ENCODE peak calls at places on chromosomes 6 and 20, in five cellular contexts. One of them, this sample, is unnamed.

GRCh38 chr6:24478903-24479302 is 10.5 kb downstream of the GPLD1 start:
- DNase-seq in dorsolateral prefrontal cortex: no peak
- DNase-seq in B cell: no peak
- DNase-seq in Peyer's patch: no peak
- DNase-seq in progenitor cell of endocrine pancreas: no peak
- DNase-seq in this sample: no peak

GRCh38 chr6:105326838-105327745 is 75.8 kb downstream of the PREP start:
- DNase-seq in progenitor cell of endocrine pancreas: no peak
- DNase-seq in dorsolateral prefrontal cortex: no peak
- DNase-seq in Peyer's patch: no peak
- DNase-seq in B cell: no peak
- DNase-seq in this sample: peak

GRCh38 chr6:16544006-16544405 is 217.3 kb downstream of the ATXN1 start:
- DNase-seq in progenitor cell of endocrine pancreas: no peak
- DNase-seq in dorsolateral prefrontal cortex: no peak
- DNase-seq in Peyer's patch: no peak
- DNase-seq in B cell: no peak
- DNase-seq in this sample: no peak

GRCh38 chr6:147000545-147001488 is 203.4 kb upstream of the STXBP5 start:
- DNase-seq in progenitor cell of endocrine pancreas: no peak
- DNase-seq in dorsolateral prefrontal cortex: no peak
- DNase-seq in Peyer's patch: no peak
- DNase-seq in B cell: no peak
- DNase-seq in this sample: peak

GRCh38 chr6:148367418-148368024 is 24.9 kb downstream of the SASH1 start:
- DNase-seq in dorsolateral prefrontal cortex: no peak
- DNase-seq in progenitor cell of endocrine pancreas: no peak
- DNase-seq in B cell: no peak
- DNase-seq in Peyer's patch: no peak
- DNase-seq in this sample: peak

GRCh38 chr6:161417712-161418457 is 144.0 kb upstream of the AGPAT4 start:
- DNase-seq in Peyer's patch: no peak
- DNase-seq in dorsolateral prefrontal cortex: no peak
- DNase-seq in B cell: no peak
- DNase-seq in progenitor cell of endocrine pancreas: no peak
- DNase-seq in this sample: peak

GRCh38 chr20:25083773-25084615 is 2.1 kb upstream of the VSX1 start:
- DNase-seq in Peyer's patch: no peak
- DNase-seq in progenitor cell of endocrine pancreas: peak
- DNase-seq in B cell: no peak
- DNase-seq in dorsolateral prefrontal cortex: no peak
- DNase-seq in this sample: no peak

GRCh38 chr6:37019065-37019450 is 13.6 kb downstream of the FGD2 start:
- DNase-seq in B cell: no peak
- DNase-seq in dorsolateral prefrontal cortex: no peak
- DNase-seq in Peyer's patch: no peak
- DNase-seq in progenitor cell of endocrine pancreas: no peak
- DNase-seq in this sample: peak

GRCh38 chr6:157096522-157096921 is 226.8 kb downstream of the TMEM242 start:
- DNase-seq in B cell: no peak
- DNase-seq in progenitor cell of endocrine pancreas: no peak
- DNase-seq in dorsolateral prefrontal cortex: no peak
- DNase-seq in Peyer's patch: no peak
- DNase-seq in this sample: no peak

GRCh38 chr6:51554029-51554428 is 533.4 kb downstream of the PKHD1 start:
- DNase-seq in Peyer's patch: no peak
- DNase-seq in progenitor cell of endocrine pancreas: no peak
- DNase-seq in dorsolateral prefrontal cortex: no peak
- DNase-seq in B cell: no peak
- DNase-seq in this sample: no peak

GRCh38 chr6:43070028-43070632 is 6.0 kb upstream of the PTK7 start:
- DNase-seq in progenitor cell of endocrine pancreas: no peak
- DNase-seq in dorsolateral prefrontal cortex: no peak
- DNase-seq in Peyer's patch: no peak
- DNase-seq in B cell: peak
- DNase-seq in this sample: peak

GRCh38 chr6:132344811-132345210 is 56.5 kb downstream of the MOXD1 start:
- DNase-seq in B cell: no peak
- DNase-seq in Peyer's patch: no peak
- DNase-seq in progenitor cell of endocrine pancreas: no peak
- DNase-seq in dorsolateral prefrontal cortex: no peak
- DNase-seq in this sample: no peak

GRCh38 chr6:90233994-90234393 is 62.6 kb downstream of the BACH2 start:
- DNase-seq in B cell: no peak
- DNase-seq in Peyer's patch: no peak
- DNase-seq in dorsolateral prefrontal cortex: no peak
- DNase-seq in progenitor cell of endocrine pancreas: no peak
- DNase-seq in this sample: no peak

GRCh38 chr20:38671186-38671585 is 53.1 kb upstream of the SLC32A1 start:
- DNase-seq in progenitor cell of endocrine pancreas: no peak
- DNase-seq in B cell: no peak
- DNase-seq in dorsolateral prefrontal cortex: no peak
- DNase-seq in Peyer's patch: no peak
- DNase-seq in this sample: no peak

GRCh38 chr6:169755162-169755561 is 3.7 kb downstream of the ERMARD start:
- DNase-seq in dorsolateral prefrontal cortex: no peak
- DNase-seq in Peyer's patch: no peak
- DNase-seq in progenitor cell of endocrine pancreas: no peak
- DNase-seq in B cell: no peak
- DNase-seq in this sample: no peak

GRCh38 chr20:36526521-36527011 is 14.8 kb upstream of the MYL9 start:
- DNase-seq in progenitor cell of endocrine pancreas: no peak
- DNase-seq in Peyer's patch: no peak
- DNase-seq in dorsolateral prefrontal cortex: peak
- DNase-seq in B cell: no peak
- DNase-seq in this sample: no peak

GRCh38 chr6:21230536-21230935 is 363.0 kb upstream of the SOX4 start:
- DNase-seq in progenitor cell of endocrine pancreas: no peak
- DNase-seq in B cell: no peak
- DNase-seq in Peyer's patch: no peak
- DNase-seq in dorsolateral prefrontal cortex: no peak
- DNase-seq in this sample: peak

GRCh38 chr20:33685328-33686007 is 717 bp downstream of the E2F1 start:
- DNase-seq in Peyer's patch: peak
- DNase-seq in B cell: peak
- DNase-seq in dorsolateral prefrontal cortex: no peak
- DNase-seq in progenitor cell of endocrine pancreas: peak
- DNase-seq in this sample: peak

GRCh38 chr20:64246616-64247311 is 8.8 kb upstream of the PCMTD2 start:
- DNase-seq in progenitor cell of endocrine pancreas: no peak
- DNase-seq in B cell: no peak
- DNase-seq in Peyer's patch: no peak
- DNase-seq in dorsolateral prefrontal cortex: no peak
- DNase-seq in this sample: no peak

GRCh38 chr6:126027601-126028000 is 41.3 kb downstream of the TRMT11 start:
- DNase-seq in dorsolateral prefrontal cortex: no peak
- DNase-seq in Peyer's patch: no peak
- DNase-seq in B cell: no peak
- DNase-seq in progenitor cell of endocrine pancreas: no peak
- DNase-seq in this sample: no peak

GRCh38 chr20:62804632-62805364 is at the start of gene OGFR:
- DNase-seq in dorsolateral prefrontal cortex: no peak
- DNase-seq in Peyer's patch: peak
- DNase-seq in progenitor cell of endocrine pancreas: no peak
- DNase-seq in B cell: peak
- DNase-seq in this sample: peak

GRCh38 chr6:9204171-9204570 is 768.8 kb upstream of the SLC35B3 start:
- DNase-seq in B cell: no peak
- DNase-seq in dorsolateral prefrontal cortex: no peak
- DNase-seq in progenitor cell of endocrine pancreas: no peak
- DNase-seq in Peyer's patch: no peak
- DNase-seq in this sample: peak

GRCh38 chr6:170294813-170295518 is 4.1 kb upstream of the DLL1 start:
- DNase-seq in dorsolateral prefrontal cortex: no peak
- DNase-seq in progenitor cell of endocrine pancreas: no peak
- DNase-seq in Peyer's patch: no peak
- DNase-seq in B cell: peak
- DNase-seq in this sample: no peak

GRCh38 chr20:1941226-1941625 is 46.0 kb downstream of the SIRPA start:
- DNase-seq in B cell: no peak
- DNase-seq in progenitor cell of endocrine pancreas: no peak
- DNase-seq in dorsolateral prefrontal cortex: peak
- DNase-seq in Peyer's patch: no peak
- DNase-seq in this sample: peak

GRCh38 chr6:112571486-112571885 is 224.4 kb downstream of the RFPL4B start:
- DNase-seq in B cell: no peak
- DNase-seq in dorsolateral prefrontal cortex: no peak
- DNase-seq in progenitor cell of endocrine pancreas: no peak
- DNase-seq in Peyer's patch: no peak
- DNase-seq in this sample: no peak

GRCh38 chr20:41168281-41169183 is 31.2 kb downstream of the PLCG1 start:
- DNase-seq in dorsolateral prefrontal cortex: no peak
- DNase-seq in B cell: no peak
- DNase-seq in Peyer's patch: peak
- DNase-seq in progenitor cell of endocrine pancreas: no peak
- DNase-seq in this sample: no peak

GRCh38 chr6:158565122-158565429 is 5.2 kb downstream of the TMEM181 start:
- DNase-seq in B cell: no peak
- DNase-seq in Peyer's patch: no peak
- DNase-seq in dorsolateral prefrontal cortex: no peak
- DNase-seq in progenitor cell of endocrine pancreas: no peak
- DNase-seq in this sample: no peak

GRCh38 chr6:97465877-97466710 is 183.1 kb upstream of the MMS22L start:
- DNase-seq in progenitor cell of endocrine pancreas: no peak
- DNase-seq in dorsolateral prefrontal cortex: peak
- DNase-seq in B cell: no peak
- DNase-seq in Peyer's patch: no peak
- DNase-seq in this sample: no peak
- TF ChIP-seq CTCF in progenitor cell of endocrine pancreas: peak
- TF ChIP-seq CTCF in dorsolateral prefrontal cortex: peak
- TF ChIP-seq CTCF in B cell: no peak
- TF ChIP-seq CTCF in Peyer's patch: no peak
- TF ChIP-seq CTCF in this sample: no peak

GRCh38 chr6:70369332-70369950 is 43.9 kb upstream of the FAM135A start:
- DNase-seq in B cell: peak
- DNase-seq in dorsolateral prefrontal cortex: peak
- DNase-seq in progenitor cell of endocrine pancreas: peak
- DNase-seq in Peyer's patch: peak
- DNase-seq in this sample: peak
- TF ChIP-seq CTCF in B cell: peak
- TF ChIP-seq CTCF in dorsolateral prefrontal cortex: peak
- TF ChIP-seq CTCF in progenitor cell of endocrine pancreas: peak
- TF ChIP-seq CTCF in Peyer's patch: peak
- TF ChIP-seq CTCF in this sample: peak

DNA sequence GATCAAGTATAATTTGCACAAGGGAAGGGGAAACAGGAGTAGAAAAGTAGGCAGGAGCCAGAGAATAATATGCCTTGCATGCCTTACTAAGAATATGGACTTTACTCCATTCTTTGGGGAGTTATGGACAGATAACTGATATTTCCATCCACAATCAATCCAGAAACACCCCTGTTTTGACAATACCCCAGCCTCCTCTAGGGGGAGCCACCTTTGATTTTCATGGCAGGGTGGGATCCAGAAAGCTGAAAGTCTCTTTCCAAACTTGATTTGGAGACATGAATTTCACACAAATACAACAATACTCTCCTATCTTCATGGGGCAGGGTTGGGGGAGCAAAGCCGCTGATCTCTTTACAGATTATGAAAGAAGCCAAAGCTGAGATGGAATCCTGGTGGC is 404.1 kb downstream of the FOXA2 start:
- DNase-seq in Peyer's patch: no peak
- DNase-seq in B cell: no peak
- DNase-seq in progenitor cell of endocrine pancreas: no peak
- DNase-seq in dorsolateral prefrontal cortex: no peak
- DNase-seq in this sample: peak
- TF ChIP-seq CTCF in Peyer's patch: no peak
- TF ChIP-seq CTCF in B cell: no peak
- TF ChIP-seq CTCF in progenitor cell of endocrine pancreas: peak
- TF ChIP-seq CTCF in dorsolateral prefrontal cortex: no peak
- TF ChIP-seq CTCF in this sample: peak

DNA sequence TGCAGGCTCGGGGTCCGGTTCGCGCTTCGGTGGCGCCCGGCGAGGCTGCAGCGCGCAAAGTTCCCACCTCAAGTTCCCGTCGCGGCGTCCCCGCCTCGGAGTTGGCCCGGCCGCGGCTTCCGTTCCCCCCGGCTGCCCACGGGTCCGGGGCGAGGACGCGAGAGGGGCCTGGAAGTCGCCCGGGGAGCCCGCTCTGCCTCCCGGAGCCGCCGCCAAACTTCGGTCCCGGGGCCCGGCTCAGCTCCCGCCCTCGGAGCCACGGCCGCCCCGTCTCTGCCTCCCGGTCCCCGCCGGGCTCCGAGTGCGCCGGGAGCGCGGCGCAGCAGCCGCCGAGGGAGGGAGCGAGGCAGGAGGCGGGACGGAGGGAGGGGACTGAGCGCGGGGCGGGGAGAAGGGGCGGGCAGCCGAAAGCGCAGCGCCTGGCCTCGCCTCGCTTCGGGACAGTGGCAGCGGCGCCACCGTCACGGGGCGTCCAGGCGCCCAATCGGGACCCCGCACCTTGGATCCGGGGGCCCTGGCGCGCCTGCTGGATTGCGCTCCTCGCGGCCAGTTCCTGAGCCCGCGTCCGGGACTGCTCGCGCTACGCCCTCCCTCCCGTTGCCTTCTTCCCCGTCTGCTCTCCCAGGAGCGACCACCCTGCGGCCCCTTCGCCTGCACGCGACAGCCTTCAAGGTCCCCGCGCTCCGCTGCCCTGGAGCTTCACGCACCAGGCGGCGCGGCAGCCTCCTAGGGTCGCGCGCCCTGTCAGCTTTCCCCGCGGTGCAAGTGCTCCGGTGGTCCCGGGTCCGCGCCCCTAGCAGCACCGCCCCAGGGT is at the start of gene KCNG1:
- DNase-seq in dorsolateral prefrontal cortex: peak
- DNase-seq in B cell: peak
- DNase-seq in Peyer's patch: peak
- DNase-seq in progenitor cell of endocrine pancreas: peak
- DNase-seq in this sample: peak
- TF ChIP-seq CTCF in dorsolateral prefrontal cortex: no peak
- TF ChIP-seq CTCF in B cell: no peak
- TF ChIP-seq CTCF in Peyer's patch: no peak
- TF ChIP-seq CTCF in progenitor cell of endocrine pancreas: peak
- TF ChIP-seq CTCF in this sample: no peak